ENCODE peak calls at places on chromosome 17, in five cellular contexts. One of them, this sample, is unnamed.

GRCh38 chr17:6706996-6707395 is 6.2 kb downstream of the SLC13A5 start:
- DNase-seq in left cardiac atrium: no peak
- DNase-seq in stimulated activated CD4-positive, alpha-beta T cell treated with anti-CD3 and anti-CD28 coated beads, Interleukin-15, amount 100 ng/mL, for 1 hour: no peak
- DNase-seq in fibroblast of the conjunctiva: no peak
- DNase-seq in ACHN: no peak
- DNase-seq in this sample: no peak

GRCh38 chr17:36072431-36073121 is 8.5 kb downstream of the CCL18 start:
- DNase-seq in ACHN: peak; percentile 50
- DNase-seq in stimulated activated CD4-positive, alpha-beta T cell treated with anti-CD3 and anti-CD28 coated beads, Interleukin-15, amount 100 ng/mL, for 1 hour: no peak
- DNase-seq in fibroblast of the conjunctiva: no peak
- DNase-seq in left cardiac atrium: peak; percentile 48
- DNase-seq in this sample: no peak

GRCh38 chr17:6496116-6496481 is 51.8 kb downstream of the PIMREG start:
- DNase-seq in fibroblast of the conjunctiva: no peak
- DNase-seq in left cardiac atrium: no peak
- DNase-seq in stimulated activated CD4-positive, alpha-beta T cell treated with anti-CD3 and anti-CD28 coated beads, Interleukin-15, amount 100 ng/mL, for 1 hour: no peak
- DNase-seq in ACHN: no peak
- DNase-seq in this sample: no peak

GRCh38 chr17:75774471-75774987 is 9.5 kb upstream of the GALK1 start:
- DNase-seq in stimulated activated CD4-positive, alpha-beta T cell treated with anti-CD3 and anti-CD28 coated beads, Interleukin-15, amount 100 ng/mL, for 1 hour: no peak
- DNase-seq in fibroblast of the conjunctiva: no peak
- DNase-seq in ACHN: no peak
- DNase-seq in left cardiac atrium: no peak
- DNase-seq in this sample: no peak

GRCh38 chr17:75791251-75791650 is 6.6 kb downstream of the UNK start:
- DNase-seq in left cardiac atrium: no peak
- DNase-seq in stimulated activated CD4-positive, alpha-beta T cell treated with anti-CD3 and anti-CD28 coated beads, Interleukin-15, amount 100 ng/mL, for 1 hour: no peak
- DNase-seq in ACHN: no peak
- DNase-seq in fibroblast of the conjunctiva: no peak
- DNase-seq in this sample: no peak

GRCh38 chr17:11608396-11608795 is 10.1 kb downstream of the DNAH9 start:
- DNase-seq in ACHN: no peak
- DNase-seq in fibroblast of the conjunctiva: no peak
- DNase-seq in left cardiac atrium: peak; percentile 61
- DNase-seq in stimulated activated CD4-positive, alpha-beta T cell treated with anti-CD3 and anti-CD28 coated beads, Interleukin-15, amount 100 ng/mL, for 1 hour: no peak
- DNase-seq in this sample: no peak

GRCh38 chr17:74677558-74678466 is 34.9 kb downstream of the CD300LF start:
- DNase-seq in stimulated activated CD4-positive, alpha-beta T cell treated with anti-CD3 and anti-CD28 coated beads, Interleukin-15, amount 100 ng/mL, for 1 hour: no peak
- DNase-seq in left cardiac atrium: peak; percentile 68
- DNase-seq in fibroblast of the conjunctiva: no peak
- DNase-seq in ACHN: peak; percentile 15
- DNase-seq in this sample: no peak

GRCh38 chr17:9811086-9811485 is 10.8 kb downstream of the GSG1L2 start:
- DNase-seq in left cardiac atrium: no peak
- DNase-seq in fibroblast of the conjunctiva: no peak
- DNase-seq in stimulated activated CD4-positive, alpha-beta T cell treated with anti-CD3 and anti-CD28 coated beads, Interleukin-15, amount 100 ng/mL, for 1 hour: no peak
- DNase-seq in ACHN: no peak
- DNase-seq in this sample: no peak

GRCh38 chr17:7307686-7308624 is 527 bp downstream of the EIF5A start:
- DNase-seq in left cardiac atrium: peak; percentile 59
- DNase-seq in fibroblast of the conjunctiva: no peak
- DNase-seq in stimulated activated CD4-positive, alpha-beta T cell treated with anti-CD3 and anti-CD28 coated beads, Interleukin-15, amount 100 ng/mL, for 1 hour: no peak
- DNase-seq in ACHN: peak; percentile 53
- DNase-seq in this sample: no peak

GRCh38 chr17:77036841-77037381 is 103.9 kb upstream of the SEC14L1 start:
- DNase-seq in fibroblast of the conjunctiva: no peak
- DNase-seq in stimulated activated CD4-positive, alpha-beta T cell treated with anti-CD3 and anti-CD28 coated beads, Interleukin-15, amount 100 ng/mL, for 1 hour: no peak
- DNase-seq in left cardiac atrium: no peak
- DNase-seq in ACHN: no peak
- DNase-seq in this sample: no peak

GRCh38 chr17:36611345-36612072 is 10.1 kb downstream of the MRM1 start:
- DNase-seq in left cardiac atrium: no peak
- DNase-seq in stimulated activated CD4-positive, alpha-beta T cell treated with anti-CD3 and anti-CD28 coated beads, Interleukin-15, amount 100 ng/mL, for 1 hour: no peak
- DNase-seq in fibroblast of the conjunctiva: peak; percentile 66
- DNase-seq in ACHN: peak; percentile 16
- DNase-seq in this sample: peak; percentile 68

GRCh38 chr17:15398736-15399331 is 57.4 kb upstream of the TEKT3 start:
- DNase-seq in left cardiac atrium: peak; percentile 49
- DNase-seq in stimulated activated CD4-positive, alpha-beta T cell treated with anti-CD3 and anti-CD28 coated beads, Interleukin-15, amount 100 ng/mL, for 1 hour: no peak
- DNase-seq in fibroblast of the conjunctiva: no peak
- DNase-seq in ACHN: no peak
- DNase-seq in this sample: no peak

GRCh38 chr17:50447870-50448573 is 20.7 kb downstream of the CHAD start:
- DNase-seq in fibroblast of the conjunctiva: no peak
- DNase-seq in ACHN: no peak
- DNase-seq in left cardiac atrium: no peak
- DNase-seq in stimulated activated CD4-positive, alpha-beta T cell treated with anti-CD3 and anti-CD28 coated beads, Interleukin-15, amount 100 ng/mL, for 1 hour: no peak
- DNase-seq in this sample: no peak

GRCh38 chr17:29585080-29585751 is 4.2 kb downstream of the GIT1 start:
- DNase-seq in left cardiac atrium: peak; percentile 79
- DNase-seq in fibroblast of the conjunctiva: no peak
- DNase-seq in ACHN: no peak
- DNase-seq in stimulated activated CD4-positive, alpha-beta T cell treated with anti-CD3 and anti-CD28 coated beads, Interleukin-15, amount 100 ng/mL, for 1 hour: no peak
- DNase-seq in this sample: no peak

GRCh38 chr17:29577778-29578211 is 9.3 kb downstream of the TP53I13 start:
- DNase-seq in left cardiac atrium: peak; percentile 64
- DNase-seq in stimulated activated CD4-positive, alpha-beta T cell treated with anti-CD3 and anti-CD28 coated beads, Interleukin-15, amount 100 ng/mL, for 1 hour: no peak
- DNase-seq in fibroblast of the conjunctiva: peak; percentile 40
- DNase-seq in ACHN: no peak
- DNase-seq in this sample: no peak

GRCh38 chr17:57440522-57441269 is 184.4 kb downstream of the MSI2 start:
- DNase-seq in fibroblast of the conjunctiva: peak; percentile 65
- DNase-seq in stimulated activated CD4-positive, alpha-beta T cell treated with anti-CD3 and anti-CD28 coated beads, Interleukin-15, amount 100 ng/mL, for 1 hour: peak; percentile 35
- DNase-seq in ACHN: no peak
- DNase-seq in left cardiac atrium: peak; percentile 87
- DNase-seq in this sample: peak; percentile 82

GRCh38 chr17:76709077-76709950 is 1.5 kb downstream of the MXRA7 start:
- DNase-seq in left cardiac atrium: peak; percentile 89
- DNase-seq in ACHN: peak; percentile 99
- DNase-seq in fibroblast of the conjunctiva: peak; percentile 74
- DNase-seq in stimulated activated CD4-positive, alpha-beta T cell treated with anti-CD3 and anti-CD28 coated beads, Interleukin-15, amount 100 ng/mL, for 1 hour: no peak
- DNase-seq in this sample: no peak

GRCh38 chr17:78375401-78376079 is 2.9 kb upstream of the PGS1 start:
- DNase-seq in stimulated activated CD4-positive, alpha-beta T cell treated with anti-CD3 and anti-CD28 coated beads, Interleukin-15, amount 100 ng/mL, for 1 hour: no peak
- DNase-seq in ACHN: peak; percentile 95
- DNase-seq in fibroblast of the conjunctiva: peak; percentile 86
- DNase-seq in left cardiac atrium: peak; percentile 72
- DNase-seq in this sample: peak; percentile 61

GRCh38 chr17:42361781-42362186 is 26.5 kb downstream of the STAT3 start:
- DNase-seq in left cardiac atrium: no peak
- DNase-seq in ACHN: no peak
- DNase-seq in fibroblast of the conjunctiva: no peak
- DNase-seq in stimulated activated CD4-positive, alpha-beta T cell treated with anti-CD3 and anti-CD28 coated beads, Interleukin-15, amount 100 ng/mL, for 1 hour: peak; percentile 18
- DNase-seq in this sample: no peak

GRCh38 chr17:79992657-79993389 is 42.8 kb downstream of the TBC1D16 start:
- DNase-seq in stimulated activated CD4-positive, alpha-beta T cell treated with anti-CD3 and anti-CD28 coated beads, Interleukin-15, amount 100 ng/mL, for 1 hour: no peak
- DNase-seq in ACHN: no peak
- DNase-seq in fibroblast of the conjunctiva: no peak
- DNase-seq in left cardiac atrium: no peak
- DNase-seq in this sample: no peak

GRCh38 chr17:40912506-40913220 is 24.8 kb downstream of the KRT23 start:
- DNase-seq in ACHN: no peak
- DNase-seq in fibroblast of the conjunctiva: no peak
- DNase-seq in stimulated activated CD4-positive, alpha-beta T cell treated with anti-CD3 and anti-CD28 coated beads, Interleukin-15, amount 100 ng/mL, for 1 hour: no peak
- DNase-seq in left cardiac atrium: no peak
- DNase-seq in this sample: no peak

GRCh38 chr17:78613423-78613822 is 36.2 kb upstream of the DNAH17 start:
- DNase-seq in ACHN: no peak
- DNase-seq in left cardiac atrium: no peak
- DNase-seq in stimulated activated CD4-positive, alpha-beta T cell treated with anti-CD3 and anti-CD28 coated beads, Interleukin-15, amount 100 ng/mL, for 1 hour: no peak
- DNase-seq in fibroblast of the conjunctiva: no peak
- DNase-seq in this sample: no peak

GRCh38 chr17:13765701-13766100 is 164.0 kb upstream of the HS3ST3A1 start:
- DNase-seq in stimulated activated CD4-positive, alpha-beta T cell treated with anti-CD3 and anti-CD28 coated beads, Interleukin-15, amount 100 ng/mL, for 1 hour: no peak
- DNase-seq in fibroblast of the conjunctiva: no peak
- DNase-seq in left cardiac atrium: no peak
- DNase-seq in ACHN: no peak
- DNase-seq in this sample: no peak

GRCh38 chr17:31404028-31404949 is 12.8 kb downstream of the RAB11FIP4 start:
- DNase-seq in fibroblast of the conjunctiva: no peak
- DNase-seq in left cardiac atrium: no peak
- DNase-seq in ACHN: no peak
- DNase-seq in stimulated activated CD4-positive, alpha-beta T cell treated with anti-CD3 and anti-CD28 coated beads, Interleukin-15, amount 100 ng/mL, for 1 hour: no peak
- DNase-seq in this sample: no peak

GRCh38 chr17:16106161-16106891 is 106.7 kb downstream of the TTC19 start:
- DNase-seq in stimulated activated CD4-positive, alpha-beta T cell treated with anti-CD3 and anti-CD28 coated beads, Interleukin-15, amount 100 ng/mL, for 1 hour: no peak
- DNase-seq in left cardiac atrium: no peak
- DNase-seq in ACHN: no peak
- DNase-seq in fibroblast of the conjunctiva: peak; percentile 28
- DNase-seq in this sample: peak; percentile 3

GRCh38 chr17:67491009-67491677 is 114.1 kb downstream of the PITPNC1 start:
- DNase-seq in left cardiac atrium: peak; percentile 94
- DNase-seq in stimulated activated CD4-positive, alpha-beta T cell treated with anti-CD3 and anti-CD28 coated beads, Interleukin-15, amount 100 ng/mL, for 1 hour: no peak
- DNase-seq in ACHN: peak; percentile 87
- DNase-seq in fibroblast of the conjunctiva: peak; percentile 77
- DNase-seq in this sample: peak; percentile 97

GRCh38 chr17:43734376-43734775 is 24.2 kb downstream of the SOST start:
- DNase-seq in left cardiac atrium: no peak
- DNase-seq in fibroblast of the conjunctiva: peak; percentile 61
- DNase-seq in stimulated activated CD4-positive, alpha-beta T cell treated with anti-CD3 and anti-CD28 coated beads, Interleukin-15, amount 100 ng/mL, for 1 hour: no peak
- DNase-seq in ACHN: no peak
- DNase-seq in this sample: no peak

GRCh38 chr17:62668091-62668804 is 40.8 kb downstream of the MRC2 start:
- DNase-seq in stimulated activated CD4-positive, alpha-beta T cell treated with anti-CD3 and anti-CD28 coated beads, Interleukin-15, amount 100 ng/mL, for 1 hour: no peak
- DNase-seq in ACHN: no peak
- DNase-seq in left cardiac atrium: no peak
- DNase-seq in fibroblast of the conjunctiva: peak; percentile 43
- DNase-seq in this sample: no peak

GRCh38 chr17:15456972-15457722 is 10.3 kb downstream of the CDRT4 start:
- DNase-seq in left cardiac atrium: peak; percentile 53
- DNase-seq in fibroblast of the conjunctiva: peak; percentile 92
- DNase-seq in ACHN: no peak
- DNase-seq in stimulated activated CD4-positive, alpha-beta T cell treated with anti-CD3 and anti-CD28 coated beads, Interleukin-15, amount 100 ng/mL, for 1 hour: no peak
- DNase-seq in this sample: peak; percentile 62

This sample was measured in retinal pigment epithelial cell.